ENCODE peak calls at places on chromosome X, in nine cellular contexts. One of them, this sample, is unnamed.

GRCh38 chrX:120790118-120790517 is 85.5 kb downstream of the CT47B1 start:
- DNase-seq in NCI-H2081: peak; percentile 66
- DNase-seq in HL-60: peak; percentile 7
- DNase-seq in lower lobe of right lung: no peak
- DNase-seq in neural progenitor cell: peak; percentile 78
- DNase-seq in Jurkat, Clone E6-1: peak; percentile 53
- DNase-seq in lung: peak; percentile 37
- DNase-seq in HS-5: no peak
- DNase-seq in uterus: peak; percentile 15
- DNase-seq in this sample: no peak

GRCh38 chrX:21738145-21738949 is 19.6 kb downstream of the SMPX start:
- DNase-seq in NCI-H2081: peak; percentile 65
- DNase-seq in HL-60: no peak
- DNase-seq in lower lobe of right lung: no peak
- DNase-seq in neural progenitor cell: peak; percentile 73
- DNase-seq in Jurkat, Clone E6-1: no peak
- DNase-seq in lung: no peak
- DNase-seq in HS-5: no peak
- DNase-seq in uterus: no peak
- DNase-seq in this sample: no peak

GRCh38 chrX:13733506-13733905 is 914 bp downstream of the TRAPPC2 start:
- DNase-seq in NCI-H2081: no peak
- DNase-seq in HL-60: no peak
- DNase-seq in lower lobe of right lung: no peak
- DNase-seq in neural progenitor cell: no peak
- DNase-seq in Jurkat, Clone E6-1: no peak
- DNase-seq in lung: no peak
- DNase-seq in HS-5: no peak
- DNase-seq in uterus: no peak
- DNase-seq in this sample: no peak

GRCh38 chrX:12946838-12947544 is 27.9 kb upstream of the TMSB4X start:
- DNase-seq in NCI-H2081: peak; percentile 65
- DNase-seq in HL-60: no peak
- DNase-seq in lower lobe of right lung: no peak
- DNase-seq in neural progenitor cell: peak; percentile 91
- DNase-seq in Jurkat, Clone E6-1: peak; percentile 72
- DNase-seq in lung: peak; percentile 83
- DNase-seq in HS-5: peak; percentile 59
- DNase-seq in uterus: peak; percentile 61
- DNase-seq in this sample: no peak

GRCh38 chrX:105701310-105702052 is 120.9 kb upstream of the NRK start:
- DNase-seq in NCI-H2081: no peak
- DNase-seq in HL-60: no peak
- DNase-seq in lower lobe of right lung: no peak
- DNase-seq in neural progenitor cell: no peak
- DNase-seq in Jurkat, Clone E6-1: no peak
- DNase-seq in lung: no peak
- DNase-seq in HS-5: no peak
- DNase-seq in uterus: no peak
- DNase-seq in this sample: no peak

GRCh38 chrX:45903781-45904201 is 641.4 kb downstream of the ZNF674 start:
- DNase-seq in NCI-H2081: peak; percentile 23
- DNase-seq in HL-60: no peak
- DNase-seq in lower lobe of right lung: no peak
- DNase-seq in neural progenitor cell: peak; percentile 33
- DNase-seq in Jurkat, Clone E6-1: peak; percentile 71
- DNase-seq in lung: no peak
- DNase-seq in HS-5: no peak
- DNase-seq in uterus: no peak
- DNase-seq in this sample: no peak

GRCh38 chrX:69065451-69065850 is 99.8 kb downstream of the PJA1 start:
- DNase-seq in NCI-H2081: no peak
- DNase-seq in HL-60: no peak
- DNase-seq in lower lobe of right lung: no peak
- DNase-seq in neural progenitor cell: no peak
- DNase-seq in Jurkat, Clone E6-1: no peak
- DNase-seq in lung: no peak
- DNase-seq in HS-5: no peak
- DNase-seq in uterus: peak; percentile 4
- DNase-seq in this sample: no peak

GRCh38 chrX:138191998-138192397 is 519.5 kb downstream of the FGF13 start:
- DNase-seq in NCI-H2081: no peak
- DNase-seq in HL-60: no peak
- DNase-seq in lower lobe of right lung: no peak
- DNase-seq in neural progenitor cell: peak; percentile 64
- DNase-seq in Jurkat, Clone E6-1: peak; percentile 20
- DNase-seq in lung: no peak
- DNase-seq in HS-5: no peak
- DNase-seq in uterus: no peak
- DNase-seq in this sample: no peak

This sample was measured in SIG-M5.